ENCODE peak calls at places on chromosomes 12 and 14, in nine cellular contexts. O, A, Q, F, Y, K, W, M and L are unnamed samples.

GRCh38 chr14:36365766-36366165 is 45.3 kb upstream of the MBIP start:
- DNase-seq in M (no peak), O (no peak), Y (no peak), F (no peak), W (no peak), Q (no peak), K (no peak), A (no peak), L (no peak)

GRCh38 chr12:88996389-88996788 is 355.9 kb downstream of the DUSP6 start:
- DNase-seq in K (no peak), A (no peak), O (no peak), Y (no peak), F (no peak), W (no peak), M (no peak), Q (no peak), L (peak; percentile 53)

GRCh38 chr14:103724116-103724515 is 8.5 kb downstream of the ZFYVE21 start:
- DNase-seq in A (no peak), K (no peak), Y (peak; percentile 94), O (peak; percentile 93), W (peak; percentile 95), Q (no peak), M (no peak), F (no peak), L (peak; percentile 51)

GRCh38 chr12:645563-646071 is 17.6 kb downstream of the NINJ2 start:
- DNase-seq in K (no peak), Y (no peak), M (no peak), F (no peak), A (no peak), W (peak; percentile 77), O (no peak), Q (peak; percentile 71), L (peak; percentile 83)

GRCh38 chr14:22598099-22598895 is at the start of gene ABHD4:
- DNase-seq in F (peak; percentile 66), M (no peak), O (peak; percentile 94), Q (peak; percentile 79), W (peak; percentile 94), K (peak; percentile 48), A (peak; percentile 80), Y (peak; percentile 93), L (peak; percentile 64)

GRCh38 chr14:36726128-36726527 is 64.5 kb downstream of the PAX9 start:
- DNase-seq in O (no peak), A (no peak), F (no peak), K (no peak), Y (no peak), W (no peak), Q (no peak), M (no peak), L (no peak)

GRCh38 chr14:75025082-75025481 is 22.4 kb downstream of the EIF2B2 start:
- DNase-seq in M (no peak), O (no peak), Y (no peak), K (no peak), F (no peak), W (no peak), A (no peak), Q (no peak), L (peak; percentile 94)

GRCh38 chr14:60396718-60397343 is 89.0 kb downstream of the C14orf39 start:
- DNase-seq in K (peak; percentile 29), Y (no peak), O (no peak), M (no peak), Q (no peak), F (no peak), W (no peak), A (no peak), L (no peak)

GRCh38 chr14:65784574-65784973 is 372.0 kb downstream of the FUT8 start:
- DNase-seq in K (no peak), F (no peak), A (no peak), O (no peak), M (no peak), Q (no peak), W (no peak), Y (no peak), L (no peak)

GRCh38 chr14:21880918-21881317 is 207.3 kb upstream of the OR4E1 start:
- DNase-seq in Q (no peak), A (no peak), F (no peak), K (no peak), W (no peak), Y (no peak), O (no peak), M (no peak), L (no peak)

GRCh38 chr14:85909581-85909980 is 379.6 kb downstream of the FLRT2 start:
- DNase-seq in Y (no peak), K (no peak), F (no peak), Q (no peak), O (no peak), A (no peak), M (no peak), W (no peak), L (no peak)

GRCh38 chr14:78222746-78223145 is 52.6 kb downstream of the NRXN3 start:
- DNase-seq in Y (no peak), Q (no peak), K (no peak), O (no peak), F (no peak), M (no peak), A (no peak), W (no peak), L (no peak)

GRCh38 chr12:89893972-89894706 is 185.5 kb upstream of the ATP2B1 start:
- DNase-seq in F (no peak), Q (no peak), A (no peak), O (no peak), Y (no peak), W (no peak), M (no peak), K (peak; percentile 17), L (peak; percentile 3)

GRCh38 chr12:132664206-132665148 is 22.7 kb downstream of the POLE start:
- DNase-seq in F (no peak), Y (no peak), W (no peak), K (no peak), Q (no peak), M (no peak), A (no peak), O (peak; percentile 66), L (no peak)

GRCh38 chr14:102603293-102603907 is 11.0 kb downstream of the RCOR1 start:
- DNase-seq in W (no peak), M (no peak), A (no peak), O (no peak), F (no peak), Q (no peak), Y (no peak), K (no peak), L (no peak)

GRCh38 chr14:60651051-60651935 is 2.0 kb upstream of the SIX1 start:
- DNase-seq in K (no peak), A (no peak), F (no peak), Y (no peak), Q (no peak), O (no peak), W (no peak), M (no peak), L (no peak)

GRCh38 chr12:127496255-127496654 is 770.7 kb upstream of the TMEM132C start:
- DNase-seq in O (no peak), Q (no peak), W (no peak), A (no peak), F (no peak), M (no peak), K (no peak), Y (no peak), L (no peak)

GRCh38 chr14:79915411-79915810 is 295.9 kb downstream of the DIO2 start:
- DNase-seq in Y (no peak), Q (no peak), O (no peak), A (no peak), F (no peak), K (no peak), W (no peak), M (no peak), L (no peak)

GRCh38 chr12:118336123-118336522 is 36.6 kb downstream of the TAOK3 start:
- DNase-seq in K (no peak), F (no peak), W (no peak), O (no peak), Y (no peak), M (no peak), Q (no peak), A (no peak), L (no peak)

GRCh38 chr12:113740699-113741098 is 225.4 kb downstream of the RBM19 start:
- DNase-seq in Y (no peak), M (no peak), Q (no peak), F (no peak), A (no peak), W (no peak), O (no peak), K (no peak), L (no peak)

GRCh38 chr12:40693503-40693863 is 1.2 kb downstream of the CNTN1 start:
- DNase-seq in Y (peak; percentile 37), O (peak; percentile 50), F (no peak), M (no peak), K (no peak), W (no peak), A (no peak), Q (no peak), L (no peak)

GRCh38 chr12:124381454-124382207 is 86.7 kb downstream of the RFLNA start:
- DNase-seq in O (peak; percentile 95), M (no peak), W (peak; percentile 98), Q (peak; percentile 85), F (no peak), Y (peak; percentile 95), K (peak; percentile 85), A (no peak), L (peak; percentile 68)

GRCh38 chr12:18578191-18578590 is 159.6 kb downstream of the PLCZ1 start:
- DNase-seq in Q (no peak), Y (no peak), F (no peak), W (no peak), K (no peak), O (no peak), A (no peak), M (no peak), L (no peak)

GRCh38 chr12:6430124-6430989 is 14.4 kb upstream of the CD27 start:
- DNase-seq in W (peak; percentile 89), K (peak; percentile 94), Y (no peak), A (peak; percentile 76), M (peak; percentile 56), F (no peak), O (peak; percentile 95), Q (peak; percentile 91), L (peak; percentile 98)

GRCh38 chr14:79483989-79484388 is 727.3 kb downstream of the DIO2 start:
- DNase-seq in W (no peak), K (no peak), Y (no peak), Q (no peak), O (no peak), A (no peak), F (no peak), M (no peak), L (no peak)

GRCh38 chr12:52650520-52651081 is 1.4 kb downstream of the KRT2 start:
- DNase-seq in K (no peak), F (no peak), A (no peak), Q (no peak), O (no peak), M (no peak), Y (no peak), W (no peak), L (no peak)

GRCh38 chr12:92444763-92445162 is 258.0 kb upstream of the PLEKHG7 start:
- DNase-seq in W (no peak), A (no peak), K (no peak), O (no peak), M (no peak), Y (no peak), Q (peak; percentile 45), F (no peak), L (no peak)

GRCh38 chr12:116319851-116320621 is 42.5 kb upstream of the MED13L start:
- DNase-seq in O (no peak), F (no peak), A (peak; percentile 56), K (no peak), M (no peak), W (no peak), Y (no peak), Q (peak; percentile 86), L (no peak)

GRCh38 chr12:97308576-97309198 is 153.9 kb upstream of the RMST start:
- DNase-seq in A (no peak), F (no peak), K (peak; percentile 5), W (no peak), O (no peak), Y (no peak), M (peak; percentile 35), Q (peak; percentile 21), L (peak; percentile 82)

GRCh38 chr12:131975228-131975627 is 25.5 kb downstream of the EP400 start:
- DNase-seq in Q (no peak), A (no peak), W (no peak), M (no peak), Y (no peak), K (no peak), O (peak; percentile 26), F (no peak), L (no peak)

GRCh38 chr14:94400454-94400853 is 12.1 kb upstream of the SERPINA1 start:
- DNase-seq in Y (no peak), A (no peak), M (no peak), F (no peak), K (no peak), Q (no peak), O (no peak), W (no peak), L (no peak)